ENCODE peak calls at places on chromosomes 1 and 21, in seven cellular contexts. J, G, Z, H, E, I and V are unnamed samples.

GRCh38 chr1:110056284-110056680 is 14.2 kb downstream of the ALX3 start:
- DNase-seq in J (no peak), G (no peak), Z (no peak), H (no peak), E (no peak), I (peak; percentile 43), V (no peak)

GRCh38 chr1:212231372-212231771 is 53.8 kb upstream of the PPP2R5A start:
- DNase-seq in J (no peak), G (no peak), Z (no peak), H (no peak), E (no peak), I (no peak), V (no peak)

GRCh38 chr1:68375919-68376318 is 73.8 kb downstream of the RPE65 start:
- DNase-seq in J (no peak), G (no peak), Z (no peak), H (no peak), E (no peak), I (peak; percentile 45), V (no peak)

GRCh38 chr1:56787330-56787729 is 31.9 kb downstream of the FYB2 start:
- DNase-seq in J (no peak), G (no peak), Z (no peak), H (no peak), E (no peak), I (no peak), V (no peak)

GRCh38 chr1:113677250-113678158 is 81.8 kb downstream of the PHTF1 start:
- DNase-seq in J (no peak), G (no peak), Z (no peak), H (peak; percentile 56), E (no peak), I (peak; percentile 68), V (peak; percentile 59)

GRCh38 chr1:183945432-183946308 is 91.9 kb downstream of the COLGALT2 start:
- DNase-seq in J (no peak), G (no peak), Z (no peak), H (no peak), E (peak; percentile 43), I (no peak), V (no peak)

GRCh38 chr1:13927736-13928135 is 227.7 kb downstream of the PRDM2 start:
- DNase-seq in J (no peak), G (no peak), Z (no peak), H (no peak), E (no peak), I (no peak), V (no peak)

GRCh38 chr1:44543816-44544185 is 130.5 kb downstream of the TMEM53 start:
- DNase-seq in J (no peak), G (no peak), Z (peak; percentile 40), H (no peak), E (no peak), I (no peak), V (no peak)

GRCh38 chr1:150268342-150268705 is 492 bp downstream of the APH1A start:
- DNase-seq in J (peak; percentile 70), G (peak; percentile 18), Z (no peak), H (peak; percentile 50), E (no peak), I (peak; percentile 17), V (peak; percentile 34)

GRCh38 chr1:22876359-22877111 is 96.1 kb downstream of the LACTBL1 start:
- DNase-seq in J (no peak), G (no peak), Z (no peak), H (no peak), E (no peak), I (peak; percentile 84), V (no peak)

GRCh38 chr1:97364086-97364485 is 556.7 kb downstream of the DPYD start:
- DNase-seq in J (no peak), G (no peak), Z (no peak), H (no peak), E (no peak), I (peak; percentile 81), V (no peak)

GRCh38 chr1:154552036-154552435 is 6.4 kb downstream of the UBE2Q1 start:
- DNase-seq in J (no peak), G (no peak), Z (no peak), H (no peak), E (no peak), I (no peak), V (no peak)

GRCh38 chr1:67060811-67061218 is 6.9 kb upstream of the SLC35D1 start:
- DNase-seq in J (no peak), G (no peak), Z (no peak), H (no peak), E (no peak), I (peak; percentile 99), V (peak; percentile 91)

GRCh38 chr1:151915066-151915686 is 5.9 kb upstream of the THEM4 start:
- DNase-seq in J (no peak), G (no peak), Z (no peak), H (no peak), E (no peak), I (no peak), V (no peak)

GRCh38 chr1:240666548-240667198 is 54.7 kb upstream of the GREM2 start:
- DNase-seq in J (no peak), G (no peak), Z (no peak), H (no peak), E (no peak), I (no peak), V (no peak)

GRCh38 chr1:235683653-235684052 is 34.1 kb upstream of the GNG4 start:
- DNase-seq in J (no peak), G (no peak), Z (no peak), H (no peak), E (no peak), I (no peak), V (no peak)

GRCh38 chr1:235679644-235680043 is 30.1 kb upstream of the GNG4 start:
- DNase-seq in J (no peak), G (no peak), Z (no peak), H (no peak), E (no peak), I (no peak), V (no peak)

GRCh38 chr1:235679005-235679404 is 29.4 kb upstream of the GNG4 start:
- DNase-seq in J (no peak), G (no peak), Z (no peak), H (no peak), E (no peak), I (no peak), V (no peak)

GRCh38 chr1:235688096-235688495 is 38.5 kb upstream of the GNG4 start:
- DNase-seq in J (no peak), G (no peak), Z (no peak), H (no peak), E (no peak), I (no peak), V (no peak)

GRCh38 chr1:235682216-235682615 is 32.6 kb upstream of the GNG4 start:
- DNase-seq in J (no peak), G (no peak), Z (no peak), H (no peak), E (no peak), I (no peak), V (no peak)
- H3K4me3 ChIP-seq in J (no peak overlapping the region), G (no peak overlapping the region), Z (no peak overlapping the region), H (no peak overlapping the region), E (no peak overlapping the region), I (no peak overlapping the region), V (no peak overlapping the region)

GRCh38 chr1:6823822-6824221 is 38.6 kb downstream of the CAMTA1 start:
- DNase-seq in J (no peak), G (no peak), Z (no peak), H (no peak), E (no peak), I (no peak), V (no peak)
- H3K27ac ChIP-seq in J (no peak overlapping the region), G (no peak overlapping the region), Z (no peak overlapping the region), H (no peak overlapping the region), E (no peak overlapping the region), I (no peak overlapping the region), V (no peak overlapping the region)

DNA sequence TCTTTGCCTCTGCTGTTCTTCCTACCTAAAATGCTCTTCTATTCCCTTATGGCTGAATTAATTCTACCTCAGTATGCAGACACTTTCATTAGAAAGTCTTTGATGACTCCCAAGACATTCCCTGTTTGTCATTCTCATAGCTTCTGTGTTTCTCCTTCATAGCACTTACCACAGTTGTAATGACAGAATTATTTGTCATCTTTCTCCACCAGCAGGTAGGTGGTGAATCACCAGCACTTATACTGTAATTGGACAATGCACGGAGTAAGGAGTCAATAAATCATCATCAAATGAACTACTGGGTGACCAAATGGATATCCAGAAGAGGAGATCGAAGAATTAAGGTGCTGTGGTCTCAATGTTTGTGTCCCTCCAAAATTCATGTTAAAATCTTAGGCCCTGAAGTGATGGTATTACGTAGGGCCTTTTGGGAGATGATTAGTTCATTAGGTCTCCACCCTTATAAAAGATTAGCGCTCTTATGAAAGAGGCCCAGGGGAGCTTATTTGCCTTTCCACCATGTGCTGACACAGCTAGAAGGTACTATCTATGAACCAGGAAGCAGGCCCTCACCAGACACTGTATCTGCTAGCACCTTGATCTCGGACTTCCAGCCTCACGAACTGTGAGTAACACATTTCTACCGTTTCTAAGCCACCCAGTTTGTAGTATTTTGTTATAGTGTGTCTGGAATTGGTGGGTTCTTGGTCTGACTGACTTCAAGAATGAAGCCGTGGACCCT is 2.4 kb upstream of the CCT8 start:
- DNase-seq in J (no peak), G (no peak), Z (no peak), H (no peak), E (no peak), I (peak; percentile 38), V (peak; percentile 78)
- H3K4me3 ChIP-seq in J (no peak overlapping the region), G (no peak overlapping the region), Z (no peak overlapping the region), H (no peak overlapping the region), E (no peak overlapping the region), I (no peak overlapping the region), V (no peak overlapping the region)

GRCh38 chr1:237578540-237578939 is 312.2 kb downstream of the ZP4 start:
- DNase-seq in J (no peak), G (no peak), Z (no peak), H (no peak), E (no peak), I (no peak), V (no peak)

GRCh38 chr1:237570530-237570929 is 320.2 kb downstream of the ZP4 start:
- DNase-seq in J (no peak), G (no peak), Z (no peak), H (no peak), E (peak; percentile 18), I (no peak), V (no peak)

GRCh38 chr1:237568955-237569354 is 321.8 kb downstream of the ZP4 start:
- DNase-seq in J (no peak), G (no peak), Z (no peak), H (no peak), E (no peak), I (no peak), V (no peak)

DNA sequence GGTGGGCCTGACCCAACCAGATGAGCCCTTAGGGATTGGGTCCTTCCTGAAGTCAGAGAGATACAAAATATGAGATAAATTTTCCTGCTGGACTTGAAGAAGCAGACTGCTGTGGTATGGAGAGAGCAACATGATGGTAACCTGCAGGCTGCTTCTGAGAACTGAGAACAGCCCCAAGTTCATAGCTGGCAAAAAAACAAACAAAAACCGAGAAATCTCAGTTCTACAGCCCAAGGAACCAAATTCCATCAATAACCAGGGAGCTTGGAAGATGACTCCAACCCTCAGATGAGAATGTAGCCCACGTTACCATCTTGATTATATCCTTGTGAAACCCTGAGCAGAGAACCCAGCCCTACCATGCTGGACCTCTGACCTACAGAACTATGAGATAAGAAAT is 316.2 kb downstream of the ZP4 start:
- DNase-seq in J (no peak), G (no peak), Z (no peak), H (no peak), E (no peak), I (no peak), V (no peak)
- H3K27ac ChIP-seq in J (no peak overlapping the region), G (no peak overlapping the region), Z (no peak overlapping the region), H (no peak overlapping the region), E (no peak overlapping the region), I (no peak overlapping the region), V (no peak overlapping the region)